ENCODE peak calls at places on chromosomes 1 and 21, in five cellular contexts. M, X, A, L and S are unnamed samples.

GRCh38 chr1:78426398-78426797 is 64.4 kb upstream of the PTGFR start:
- DNase-seq in X (no peak), M (no peak), L (no peak), A (no peak), S (no peak)

GRCh38 chr1:156571261-156571958 is 955 bp downstream of the IQGAP3 start:
- DNase-seq in L (peak; percentile 55), M (no peak), X (no peak), A (no peak), S (no peak)

GRCh38 chr1:12302798-12303447 is 73.1 kb downstream of the VPS13D start:
- DNase-seq in M (no peak), L (no peak), A (no peak), X (no peak), S (no peak)

GRCh38 chr1:99645699-99646531 is at the start of gene PALMD:
- DNase-seq in M (peak; percentile 44), X (no peak), L (peak; percentile 3), A (peak; percentile 8), S (peak; percentile 35)

GRCh38 chr1:2612591-2613365 is 20.0 kb downstream of the MMEL1 start:
- DNase-seq in L (no peak), M (no peak), X (no peak), A (no peak), S (no peak)

GRCh38 chr1:178451529-178451928 is 45.2 kb downstream of the CLEC20A start:
- DNase-seq in X (no peak), M (no peak), L (no peak), A (no peak), S (no peak)

GRCh38 chr21:15301014-15301413 is 236.2 kb upstream of the NRIP1 start:
- DNase-seq in L (no peak), M (no peak), X (no peak), A (no peak), S (no peak)

GRCh38 chr1:24415910-24416665 is 486 bp downstream of the NIPAL3 start:
- DNase-seq in L (peak; percentile 12), M (peak; percentile 38), A (no peak), X (no peak), S (no peak)

GRCh38 chr1:21251773-21252471 is 38.3 kb downstream of the ECE1 start:
- DNase-seq in X (no peak), M (no peak), L (peak; percentile 64), A (peak; percentile 60), S (no peak)

GRCh38 chr1:26459148-26459547 is 13.1 kb upstream of the HMGN2 start:
- DNase-seq in A (no peak), L (no peak), M (no peak), X (no peak), S (no peak)

GRCh38 chr1:195867638-195868037 is 740.6 kb downstream of the KCNT2 start:
- DNase-seq in A (no peak), M (no peak), L (no peak), X (no peak), S (no peak)

GRCh38 chr1:2465371-2466269 is 10.5 kb upstream of the PLCH2 start:
- DNase-seq in M (no peak), X (no peak), A (no peak), L (no peak), S (no peak)

GRCh38 chr1:147815503-147815902 is 55.1 kb upstream of the GJA5 start:
- DNase-seq in X (no peak), A (no peak), L (no peak), M (no peak), S (no peak)

GRCh38 chr21:39116761-39117425 is 66.4 kb downstream of the PSMG1 start:
- DNase-seq in L (no peak), A (no peak), X (no peak), M (no peak), S (no peak)

GRCh38 chr1:198655464-198656121 is 16.8 kb downstream of the PTPRC start:
- DNase-seq in L (no peak), A (no peak), M (no peak), X (no peak), S (no peak)

GRCh38 chr1:77504986-77505385 is 177.5 kb downstream of the ZZZ3 start:
- DNase-seq in M (no peak), X (no peak), L (no peak), A (no peak), S (no peak)

GRCh38 chr1:62528015-62528414 is 69.3 kb upstream of the ANGPTL3 start:
- DNase-seq in L (no peak), M (no peak), X (no peak), A (no peak), S (no peak)

GRCh38 chr21:43313221-43313938 is 113.6 kb downstream of the SIK1 start:
- DNase-seq in L (no peak), A (no peak), X (no peak), M (no peak), S (no peak)

GRCh38 chr1:242811092-242811840 is 286.8 kb upstream of the PLD5 start:
- DNase-seq in M (no peak), L (no peak), A (no peak), X (no peak), S (no peak)

GRCh38 chr1:7478797-7479499 is 292.1 kb upstream of the VAMP3 start:
- DNase-seq in L (peak; percentile 32), X (peak; percentile 96), A (peak; percentile 71), M (no peak), S (peak; percentile 93)

GRCh38 chr1:27536767-27537166 is 46.8 kb upstream of the WASF2 start:
- DNase-seq in L (no peak), X (no peak), M (peak; percentile 93), A (peak; percentile 27), S (peak; percentile 84)

GRCh38 chr1:187931781-187932180 is 1103.0 kb downstream of the PLA2G4A start:
- DNase-seq in X (no peak), A (no peak), L (no peak), M (no peak), S (no peak)

GRCh38 chr1:224333309-224333926 is 3.4 kb upstream of the NVL start:
- DNase-seq in M (peak; percentile 57), A (no peak), L (no peak), X (no peak), S (no peak)

GRCh38 chr21:42515708-42516502 is 2.3 kb downstream of the SLC37A1 start:
- DNase-seq in L (no peak), M (no peak), X (no peak), A (peak; percentile 60), S (no peak)

GRCh38 chr21:45339430-45340405 is 52.0 kb upstream of the POFUT2 start:
- DNase-seq in M (no peak), X (no peak), L (no peak), A (no peak), S (no peak)

GRCh38 chr1:2295526-2295925 is 67.4 kb downstream of the SKI start:
- DNase-seq in M (no peak), X (no peak), L (no peak), A (no peak), S (no peak)

GRCh38 chr1:221327954-221328353 is 413.9 kb downstream of the DUSP10 start:
- DNase-seq in M (peak; percentile 50), A (no peak), X (no peak), L (no peak), S (no peak)

GRCh38 chr1:160834945-160835565 is 27.6 kb downstream of the CD244 start:
- DNase-seq in L (peak; percentile 41), A (peak; percentile 28), X (no peak), M (peak; percentile 23), S (no peak)

DNA sequence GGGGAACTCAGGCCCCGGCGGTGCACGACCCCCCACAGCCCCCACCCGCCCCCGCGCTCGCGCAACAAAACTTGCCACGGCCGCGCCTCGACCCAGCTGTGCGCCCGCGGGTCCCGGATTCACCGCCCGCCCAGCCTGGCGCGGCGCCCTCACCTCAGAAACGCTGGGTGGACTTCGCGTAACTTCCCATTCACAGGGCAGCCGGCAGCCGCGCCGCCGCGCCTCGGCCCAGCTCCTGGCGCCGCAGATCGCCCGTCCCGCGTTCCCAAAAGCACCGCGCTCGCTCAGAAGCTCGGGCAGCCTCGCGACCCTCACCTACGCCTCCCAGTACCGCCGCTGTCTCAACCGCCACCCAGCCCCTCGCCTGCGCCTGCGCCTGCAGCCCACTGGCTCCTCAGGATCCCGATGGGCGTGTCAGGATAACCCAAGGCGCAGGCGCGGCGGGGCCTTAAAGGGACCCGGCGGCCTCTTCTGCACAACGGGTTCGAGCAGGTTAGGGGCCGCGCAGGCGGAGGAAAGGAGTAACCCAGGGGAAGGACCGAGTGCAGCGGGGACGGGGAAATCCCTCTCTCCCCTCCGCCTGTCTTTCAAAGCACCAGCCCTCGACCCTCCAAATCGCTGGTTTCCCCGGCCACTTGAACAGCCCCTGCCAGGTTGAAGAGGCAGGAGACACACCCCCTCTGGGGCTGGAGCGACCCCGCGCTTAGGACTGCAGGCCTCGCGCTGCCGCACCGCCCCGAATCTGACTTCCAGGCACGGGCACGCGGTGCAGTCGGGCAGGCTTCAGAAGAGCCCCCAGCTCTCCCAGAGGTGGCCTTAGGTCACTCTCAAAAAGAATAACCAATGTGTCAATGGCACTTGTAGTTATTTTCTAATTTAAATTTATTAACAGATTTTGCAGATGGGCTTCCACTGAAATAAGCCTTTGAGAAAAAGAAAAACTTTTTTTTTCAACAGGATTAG is at the start of gene NBPF1:
- DNase-seq in L (peak; percentile 100), M (peak; percentile 100), A (peak; percentile 99), X (peak; percentile 100), S (peak; percentile 96)
- TF ChIP-seq EP300 in L (no peak), M (peak; percentile 34), A (no peak), X (no peak), S (peak; percentile 14)

GRCh38 chr1:94322696-94323095 is 85.3 kb upstream of the ARHGAP29 start:
- DNase-seq in L (peak; percentile 25), X (no peak), A (no peak), M (no peak), S (no peak)
- TF ChIP-seq EP300 in L (no peak), X (no peak), A (no peak), M (no peak), S (no peak)

GRCh38 chr1:115062542-115063004 is 26.7 kb downstream of the TSPAN2 start:
- DNase-seq in L (no peak), A (peak; percentile 66), M (no peak), X (no peak), S (no peak)
- TF ChIP-seq EP300 in L (no peak), A (no peak), M (no peak), X (no peak), S (no peak)

GRCh38 chr1:234538930-234539649 is 60.1 kb upstream of the TARBP1 start:
- DNase-seq in A (no peak), X (no peak), M (no peak), L (no peak), S (no peak)

GRCh38 chr1:234537236-234537635 is 58.3 kb upstream of the TARBP1 start:
- DNase-seq in X (no peak), L (no peak), A (no peak), M (no peak), S (peak; percentile 21)

GRCh38 chr1:234536756-234537155 is 57.8 kb upstream of the TARBP1 start:
- DNase-seq in X (no peak), A (no peak), L (no peak), M (no peak), S (no peak)

GRCh38 chr1:234539666-234540403 is 60.9 kb upstream of the TARBP1 start:
- DNase-seq in A (no peak), M (no peak), L (no peak), X (no peak), S (no peak)

DNA sequence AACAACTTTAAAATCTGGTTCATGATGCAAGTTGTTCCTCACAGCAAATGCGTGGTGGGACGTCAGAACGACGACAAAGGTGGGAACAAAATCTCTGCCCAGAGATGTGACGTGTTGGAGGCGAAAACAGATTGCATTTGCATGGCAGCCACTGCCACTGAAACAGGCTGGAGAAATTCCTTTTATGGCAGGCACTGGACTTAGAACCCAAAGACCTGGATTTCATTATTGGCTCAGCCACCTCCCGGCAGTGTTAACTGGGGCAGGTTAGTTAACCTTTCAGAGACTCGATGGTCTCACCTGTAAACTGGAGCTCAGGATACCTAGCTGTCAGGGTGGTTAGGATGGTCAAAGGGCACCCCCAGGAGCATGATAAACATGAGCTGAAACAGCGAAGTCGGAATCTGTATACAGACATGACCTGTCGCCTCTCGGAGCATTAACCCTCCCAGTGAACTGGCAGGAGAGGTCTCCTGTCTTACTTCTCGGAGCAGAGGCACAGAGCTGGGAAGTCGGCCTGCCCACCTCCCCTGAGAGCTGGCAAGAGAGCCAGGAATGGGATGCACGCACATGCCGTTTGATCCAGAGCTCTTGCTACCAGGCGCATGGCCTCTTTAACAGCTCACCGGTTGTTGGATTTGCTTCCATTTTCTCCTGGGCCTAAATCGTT is 59.2 kb upstream of the TARBP1 start:
- DNase-seq in L (no peak), M (no peak), A (peak; percentile 70), X (no peak), S (no peak)
- TF ChIP-seq EP300 in L (no peak), M (no peak), A (no peak), X (peak; percentile 86), S (no peak)